ENCODE peak calls at places on chromosomes 1 and 21, in eight cellular contexts. E is A549, X is breast epithelium, I is fibroblast of lung, J is cardiac muscle cell, G is pancreas, H is tibial artery, L is mucosa of descending colon. Q is an unnamed sample.

GRCh38 chr1:236343246-236343862 is 50.7 kb upstream of the EDARADD start:
- DNase-seq in E (no peak), X (no peak), I (no peak), J (no peak), G (no peak), H (no peak), L (no peak), Q (no peak)

GRCh38 chr1:116375884-116376733 is 3.1 kb downstream of the ATP1A1 start:
- DNase-seq in E (peak; percentile 46), X (peak; percentile 66), I (peak; percentile 88), J (peak; percentile 69), G (peak; percentile 71), H (peak; percentile 91), L (peak; percentile 85), Q (peak; percentile 76)

GRCh38 chr1:58727363-58727762 is 27.5 kb upstream of the MYSM1 start:
- DNase-seq in E (peak; percentile 70), X (no peak), I (peak; percentile 34), J (no peak), G (no peak), H (no peak), L (no peak), Q (peak; percentile 82)

GRCh38 chr1:111228748-111229126 is 1.2 kb downstream of the CHI3L2 start:
- DNase-seq in E (no peak), X (no peak), I (no peak), J (no peak), G (no peak), H (no peak), L (no peak), Q (no peak)

GRCh38 chr1:7408771-7409150 is 362.3 kb upstream of the VAMP3 start:
- DNase-seq in E (no peak), X (no peak), I (no peak), J (no peak), G (no peak), H (peak; percentile 59), L (no peak), Q (no peak)

GRCh38 chr1:244601336-244601735 is 51.6 kb upstream of the DESI2 start:
- DNase-seq in E (no peak), X (no peak), I (no peak), J (no peak), G (no peak), H (no peak), L (no peak), Q (no peak)

GRCh38 chr1:247487057-247487456 is 29.2 kb upstream of the OR2B11 start:
- DNase-seq in E (peak; percentile 31), X (no peak), I (peak; percentile 21), J (peak; percentile 49), G (no peak), H (no peak), L (no peak), Q (peak; percentile 56)

GRCh38 chr1:40612345-40612831 is 53.1 kb downstream of the RIMS3 start:
- DNase-seq in E (peak; percentile 49), X (no peak), I (peak; percentile 66), J (peak; percentile 72), G (peak; percentile 64), H (no peak), L (peak; percentile 53), Q (peak; percentile 83)

GRCh38 chr1:32998009-32998555 is 33.5 kb upstream of the RNF19B start:
- DNase-seq in E (no peak), X (no peak), I (no peak), J (no peak), G (no peak), H (peak; percentile 38), L (no peak), Q (no peak)

GRCh38 chr1:211215577-211215976 is 43.6 kb upstream of the RCOR3 start:
- DNase-seq in E (no peak), X (no peak), I (no peak), J (no peak), G (no peak), H (no peak), L (no peak), Q (no peak)

GRCh38 chr1:113783254-113784103 is 24.2 kb upstream of the PHTF1 start:
- DNase-seq in E (no peak), X (no peak), I (peak; percentile 66), J (no peak), G (peak; percentile 28), H (no peak), L (no peak), Q (peak; percentile 66)

GRCh38 chr21:46082638-46083270 is 15.2 kb upstream of the COL6A2 start:
- DNase-seq in E (no peak), X (peak; percentile 43), I (no peak), J (no peak), G (no peak), H (peak; percentile 60), L (no peak), Q (no peak)

GRCh38 chr1:2787163-2787911 is 14.2 kb downstream of the TTC34 start:
- DNase-seq in E (no peak), X (peak; percentile 28), I (no peak), J (no peak), G (no peak), H (peak; percentile 51), L (no peak), Q (no peak)

GRCh38 chr1:42766723-42767509 is at the start of the genes C1orf50 and P3H1:
- DNase-seq in E (peak; percentile 96), X (peak; percentile 99), I (peak; percentile 98), J (peak; percentile 100), G (peak; percentile 100), H (peak; percentile 100), L (peak; percentile 100), Q (peak; percentile 99)

GRCh38 chr1:85387781-85388180 is 77.2 kb downstream of the DDAH1 start:
- DNase-seq in E (no peak), X (no peak), I (no peak), J (no peak), G (no peak), H (no peak), L (no peak), Q (no peak)

GRCh38 chr1:112603541-112603940 is 15.4 kb downstream of the ST7L start:
- DNase-seq in E (no peak), X (no peak), I (no peak), J (no peak), G (no peak), H (no peak), L (no peak), Q (no peak)

GRCh38 chr1:157073944-157074685 is 25.5 kb downstream of the ETV3L start:
- DNase-seq in E (peak; percentile 74), X (peak; percentile 68), I (peak; percentile 75), J (peak; percentile 74), G (peak; percentile 48), H (peak; percentile 80), L (peak; percentile 78), Q (peak; percentile 81)

GRCh38 chr1:176462671-176463225 is at the start of gene PAPPA2:
- DNase-seq in E (no peak), X (no peak), I (no peak), J (no peak), G (no peak), H (no peak), L (no peak), Q (no peak)

GRCh38 chr1:88502814-88503339 is 181.2 kb upstream of the PKN2 start:
- DNase-seq in E (no peak), X (no peak), I (no peak), J (no peak), G (no peak), H (no peak), L (no peak), Q (no peak)

GRCh38 chr21:16942703-16943102 is 570.1 kb upstream of the CXADR start:
- DNase-seq in E (peak; percentile 28), X (no peak), I (peak; percentile 37), J (no peak), G (no peak), H (no peak), L (no peak), Q (peak; percentile 60)

GRCh38 chr1:48775817-48776399 is 783 bp downstream of the BEND5 start:
- DNase-seq in E (no peak), X (no peak), I (no peak), J (no peak), G (no peak), H (no peak), L (no peak), Q (no peak)

GRCh38 chr1:85579619-85580018 is 942 bp upstream of the CCN1 start:
- DNase-seq in E (peak; percentile 48), X (no peak), I (peak; percentile 69), J (no peak), G (no peak), H (peak; percentile 77), L (no peak), Q (peak; percentile 60)

GRCh38 chr1:172185206-172185605 is 235.3 kb upstream of the C1orf105 start:
- DNase-seq in E (no peak), X (no peak), I (peak; percentile 48), J (no peak), G (no peak), H (no peak), L (no peak), Q (peak; percentile 31)
- H3K4me3 ChIP-seq in E (no peak overlapping the region), X (no peak overlapping the region), I (no peak overlapping the region), J (no peak overlapping the region), G (no peak overlapping the region), H (no peak overlapping the region), L (no peak overlapping the region), Q (no peak overlapping the region)

DNA sequence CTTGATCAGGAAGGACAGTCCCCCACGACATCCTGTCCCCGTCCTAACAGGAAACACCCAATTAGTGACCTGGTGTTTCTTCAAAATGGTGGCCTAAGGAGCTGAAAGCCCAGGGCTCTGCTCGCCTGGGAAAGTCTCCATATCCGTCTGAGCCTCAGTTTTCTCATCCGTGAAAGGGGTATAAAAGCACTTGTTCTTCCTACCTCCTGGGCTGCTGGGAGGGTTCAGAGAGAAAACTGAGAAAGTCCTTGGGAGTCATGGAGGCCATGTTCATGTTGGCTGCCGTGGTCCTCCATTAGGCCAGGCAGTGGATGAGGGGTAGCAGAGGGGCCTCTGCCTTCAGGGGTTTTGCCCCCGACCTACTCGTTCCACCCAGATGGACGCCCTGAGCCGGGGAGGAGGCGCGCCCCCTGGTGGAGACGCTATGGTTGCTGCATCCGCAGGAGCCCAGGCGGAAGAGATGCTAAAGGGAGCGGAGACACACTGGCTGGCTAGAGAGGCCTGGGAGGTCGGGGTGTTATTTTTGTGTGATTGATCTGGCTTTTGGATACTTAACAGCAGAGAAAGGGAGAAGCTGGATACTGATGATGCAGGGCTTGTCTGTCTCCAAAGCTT is 113.5 kb downstream of the PRDM2 start:
- DNase-seq in E (no peak), X (no peak), I (peak; percentile 36), J (peak; percentile 50), G (no peak), H (no peak), L (no peak), Q (peak; percentile 42)
- TF ChIP-seq CTCF in E (no peak), X (no peak), I (peak; percentile 53), J (peak; percentile 82), G (peak; percentile 31), H (peak; percentile 46), L (peak; percentile 17), Q (peak; percentile 79)

GRCh38 chr1:24927473-24927872 is 2.6 kb downstream of the RUNX3 start:
- DNase-seq in E (no peak), X (no peak), I (no peak), J (no peak), G (no peak), H (no peak), L (no peak), Q (no peak)
- H3K4me3 ChIP-seq in E (no peak overlapping the region), X (no peak overlapping the region), I (no peak overlapping the region), J (no peak overlapping the region), G (no peak overlapping the region), H (no peak overlapping the region), L (no peak overlapping the region), Q (no peak overlapping the region)

GRCh38 chr21:34613679-34614442 is 1.1 kb downstream of the RCAN1 start:
- DNase-seq in E (no peak), X (no peak), I (no peak), J (no peak), G (no peak), H (no peak), L (peak; percentile 40), Q (peak; percentile 8)
- TF ChIP-seq CTCF in E (no peak), X (no peak), I (no peak), J (no peak), G (no peak), H (no peak), L (no peak), Q (no peak)